ENCODE peak calls at places on chromosomes 16 and 17, in seven cellular contexts. C is tibial artery; P is WTC11; R is IMR-90; Y is H1; B is activated CD8-positive, alpha-beta T cell treated with anti-CD3 and anti-CD28 coated beads for 36 hours; S is stomach. Z is an unnamed sample.

GRCh38 chr17:65027305-65027704 is 29.2 kb downstream of the GNA13 start:
- DNase-seq in C (no peak), P (peak), R (peak), Y (peak), B (peak), S (no peak), Z (no peak)

GRCh38 chr17:80647746-80648145 is 103.1 kb downstream of the RPTOR start:
- DNase-seq in C (no peak), P (no peak), R (peak), Y (no peak), B (peak), S (no peak), Z (no peak)

GRCh38 chr17:54992797-54993639 is 24.5 kb downstream of the STXBP4 start:
- DNase-seq in C (no peak), P (no peak), R (peak), Y (no peak), B (no peak), S (no peak), Z (no peak)

GRCh38 chr17:14827394-14827793 is 437.7 kb downstream of the PMP22 start:
- DNase-seq in C (no peak), P (no peak), R (no peak), Y (no peak), B (no peak), S (no peak), Z (no peak)

GRCh38 chr17:79325707-79326106 is 251.1 kb downstream of the ENGASE start:
- DNase-seq in C (no peak), P (peak), R (no peak), Y (no peak), B (no peak), S (no peak), Z (no peak)

GRCh38 chr17:59627269-59627668 is 7.6 kb downstream of the CLTC start:
- DNase-seq in C (no peak), P (no peak), R (peak), Y (no peak), B (no peak), S (no peak), Z (no peak)

GRCh38 chr17:3803308-3803640 is 2.3 kb upstream of the ITGAE start:
- DNase-seq in C (no peak), P (no peak), R (no peak), Y (no peak), B (no peak), S (no peak), Z (no peak)

GRCh38 chr16:48556210-48556912 is 53.6 kb downstream of the N4BP1 start:
- DNase-seq in C (no peak), P (no peak), R (no peak), Y (no peak), B (no peak), S (no peak), Z (no peak)

GRCh38 chr16:86398201-86398600 is 112.1 kb upstream of the FOXF1 start:
- DNase-seq in C (no peak), P (no peak), R (peak), Y (no peak), B (no peak), S (no peak), Z (no peak)

GRCh38 chr17:68780561-68780960 is 174.6 kb downstream of the ABCA8 start:
- DNase-seq in C (no peak), P (no peak), R (no peak), Y (no peak), B (no peak), S (no peak), Z (no peak)

GRCh38 chr17:45325810-45326209 is 9.0 kb upstream of the MAP3K14 start:
- DNase-seq in C (peak), P (no peak), R (no peak), Y (no peak), B (no peak), S (no peak), Z (peak)

GRCh38 chr17:15454328-15454727 is 13.1 kb downstream of the CDRT4 start:
- DNase-seq in C (no peak), P (no peak), R (no peak), Y (no peak), B (no peak), S (no peak), Z (no peak)

GRCh38 chr17:6160188-6160555 is 90.0 kb downstream of the WSCD1 start:
- DNase-seq in C (no peak), P (no peak), R (no peak), Y (no peak), B (no peak), S (no peak), Z (no peak)

GRCh38 chr17:29368926-29369325 is 21.2 kb upstream of the TAOK1 start:
- DNase-seq in C (no peak), P (peak), R (peak), Y (no peak), B (no peak), S (no peak), Z (no peak)

GRCh38 chr16:49596119-49596518 is 222.5 kb downstream of the C16orf78 start:
- DNase-seq in C (peak), P (no peak), R (peak), Y (no peak), B (no peak), S (peak), Z (no peak)

GRCh38 chr17:55705847-55706246 is 16.8 kb downstream of the TMEM100 start:
- DNase-seq in C (no peak), P (no peak), R (no peak), Y (no peak), B (no peak), S (no peak), Z (no peak)

GRCh38 chr17:80811181-80812105 is 180.2 kb upstream of the CHMP6 start:
- DNase-seq in C (peak), P (no peak), R (no peak), Y (no peak), B (no peak), S (no peak), Z (no peak)

GRCh38 chr16:31707743-31708335 is 165.8 kb upstream of the ZNF267 start:
- DNase-seq in C (no peak), P (no peak), R (no peak), Y (no peak), B (no peak), S (no peak), Z (no peak)

GRCh38 chr16:85056211-85056748 is 28.7 kb downstream of the KIAA0513 start:
- DNase-seq in C (no peak), P (peak), R (peak), Y (no peak), B (no peak), S (no peak), Z (no peak)

GRCh38 chr16:54522596-54522995 is 236.0 kb upstream of the IRX3 start:
- DNase-seq in C (no peak), P (no peak), R (no peak), Y (no peak), B (no peak), S (no peak), Z (no peak)

GRCh38 chr17:954431-955164 is 25.0 kb downstream of the NXN start:
- DNase-seq in C (no peak), P (no peak), R (peak), Y (no peak), B (no peak), S (no peak), Z (no peak)

GRCh38 chr17:79741751-79742588 is 11.2 kb downstream of the ENPP7 start:
- DNase-seq in C (peak), P (peak), R (peak), Y (peak), B (peak), S (peak), Z (peak)

GRCh38 chr17:31674305-31674704 is 184.7 kb downstream of the COPRS start:
- DNase-seq in C (no peak), P (no peak), R (peak), Y (no peak), B (no peak), S (no peak), Z (no peak)

GRCh38 chr16:54098247-54098646 is 188.3 kb downstream of the IRX3 start:
- DNase-seq in C (no peak), P (no peak), R (no peak), Y (no peak), B (no peak), S (no peak), Z (no peak)

GRCh38 chr16:83835972-83836566 is 28.3 kb downstream of the HSBP1 start:
- DNase-seq in C (no peak), P (no peak), R (peak), Y (no peak), B (no peak), S (no peak), Z (no peak)

GRCh38 chr16:75952124-75952523 is 225.8 kb upstream of the CPHXL start:
- DNase-seq in C (no peak), P (no peak), R (no peak), Y (no peak), B (no peak), S (no peak), Z (no peak)

GRCh38 chr17:19670906-19671305 is 22.4 kb downstream of the ALDH3A2 start:
- DNase-seq in C (no peak), P (no peak), R (no peak), Y (no peak), B (no peak), S (no peak), Z (no peak)

GRCh38 chr17:19677736-19678379 is 29.3 kb downstream of the ALDH3A2 start:
- DNase-seq in C (no peak), P (no peak), R (no peak), Y (no peak), B (no peak), S (no peak), Z (no peak)

GRCh38 chr17:19671433-19671832 is 22.9 kb downstream of the ALDH3A2 start:
- DNase-seq in C (no peak), P (no peak), R (no peak), Y (no peak), B (no peak), S (no peak), Z (no peak)

GRCh38 chr17:19676901-19677300 is 28.4 kb downstream of the ALDH3A2 start:
- DNase-seq in C (no peak), P (no peak), R (no peak), Y (no peak), B (no peak), S (no peak), Z (no peak)

GRCh38 chr17:19672009-19672837 is 23.7 kb downstream of the ALDH3A2 start:
- DNase-seq in C (no peak), P (no peak), R (peak), Y (no peak), B (no peak), S (peak), Z (no peak)
- TF ChIP-seq CTCF in C (no peak), P (no peak), R (peak), Y (no peak), B (no peak), S (no peak), Z (no peak)

DNA sequence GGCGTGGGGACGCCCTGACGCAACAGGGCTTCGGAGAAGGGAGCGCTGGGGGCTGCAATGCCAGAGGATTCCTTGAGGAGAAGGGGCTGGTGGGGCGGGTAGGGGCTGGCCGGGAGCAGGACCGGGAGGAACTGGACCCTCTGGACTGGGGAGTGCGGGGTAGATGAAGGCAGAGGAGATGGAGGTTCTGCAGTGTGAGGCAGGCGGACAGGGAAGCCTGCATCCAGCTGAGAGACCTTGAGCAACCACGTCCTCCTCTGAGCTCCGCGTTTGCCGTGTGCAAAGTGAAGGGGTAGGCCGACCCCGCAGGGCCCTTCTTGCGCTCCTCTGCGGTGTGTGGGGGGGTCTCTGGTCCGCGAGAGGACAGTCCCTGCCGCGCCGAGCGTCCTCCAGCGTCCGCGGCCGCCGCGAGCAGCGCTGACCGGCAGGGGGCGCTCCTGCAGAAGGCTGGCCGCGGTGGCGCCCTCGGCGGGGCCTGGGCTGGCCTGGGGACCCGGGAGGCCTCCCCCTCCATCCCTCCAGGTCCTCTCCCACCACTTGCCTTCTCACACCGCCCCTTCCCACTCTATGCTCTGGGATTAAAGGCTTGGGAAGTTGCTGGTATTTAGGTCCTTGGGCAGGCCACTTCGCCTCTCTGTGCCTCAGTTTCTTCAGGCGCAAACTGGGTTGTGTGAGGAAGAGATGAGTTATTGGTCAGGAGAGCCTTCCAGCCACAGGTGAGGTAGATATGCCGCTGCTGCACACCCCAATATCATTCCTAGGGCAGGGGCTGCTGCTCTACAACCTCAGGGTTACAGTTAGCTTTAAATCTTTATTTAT is 9.6 kb upstream of the WNT9B start:
- DNase-seq in C (no peak), P (peak), R (no peak), Y (no peak), B (peak), S (no peak), Z (no peak)
- TF ChIP-seq CTCF in C (peak), P (peak), R (peak), Y (peak), B (peak), S (no peak), Z (no peak)

GRCh38 chr17:8753976-8754440 is 4.3 kb downstream of the SPDYE4 start:
- DNase-seq in C (no peak), P (no peak), R (peak), Y (no peak), B (no peak), S (no peak), Z (no peak)
- TF ChIP-seq CTCF in C (peak), P (no peak), R (peak), Y (peak), B (peak), S (no peak), Z (no peak)

GRCh38 chr17:78125138-78125913 is 3.2 kb downstream of the TMC6 start:
- DNase-seq in C (no peak), P (no peak), R (no peak), Y (no peak), B (peak), S (no peak), Z (no peak)
- TF ChIP-seq CTCF in C (no peak), P (no peak), R (no peak), Y (no peak), B (no peak), S (no peak), Z (no peak)

GRCh38 chr16:58678716-58679115 is 5.9 kb downstream of the SLC38A7 start:
- DNase-seq in C (no peak), P (no peak), R (no peak), Y (no peak), B (peak), S (no peak), Z (no peak)
- TF ChIP-seq CTCF in C (peak), P (no peak), R (no peak), Y (no peak), B (no peak), S (no peak), Z (no peak)